ENCODE peak calls at places on chromosomes 3 and 15, in seven cellular contexts. D, S, F, M, C, N and H are unnamed samples.

GRCh38 chr3:53103566-53104296 is 26.5 kb downstream of the RFT1 start:
- DNase-seq in D (no peak), S (no peak), F (no peak), M (no peak), C (no peak), N (no peak), H (no peak)

GRCh38 chr15:36332301-36332700 is 247.1 kb upstream of the CDIN1 start:
- DNase-seq in D (no peak), S (no peak), F (no peak), M (no peak), C (no peak), N (no peak), H (no peak)

GRCh38 chr3:100144255-100144866 is 30.1 kb upstream of the FILIP1L start:
- DNase-seq in D (no peak), S (no peak), F (no peak), M (no peak), C (no peak), N (no peak), H (no peak)

GRCh38 chr3:66182228-66182627 is 38.6 kb upstream of the SLC25A26 start:
- DNase-seq in D (no peak), S (no peak), F (no peak), M (no peak), C (no peak), N (no peak), H (no peak)

GRCh38 chr3:88986834-88987233 is 120.6 kb upstream of the EPHA3 start:
- DNase-seq in D (no peak), S (no peak), F (peak), M (no peak), C (peak), N (no peak), H (no peak)

GRCh38 chr15:38814891-38815290 is 250.3 kb upstream of the RASGRP1 start:
- DNase-seq in D (no peak), S (no peak), F (no peak), M (no peak), C (no peak), N (no peak), H (no peak)

GRCh38 chr3:126834596-126835471 is 130.8 kb downstream of the CHCHD6 start:
- DNase-seq in D (no peak), S (no peak), F (peak), M (no peak), C (no peak), N (no peak), H (no peak)

GRCh38 chr15:42057744-42058646 is 36.4 kb downstream of the PLA2G4D start:
- DNase-seq in D (no peak), S (peak), F (no peak), M (no peak), C (no peak), N (no peak), H (no peak)

GRCh38 chr3:53420831-53421230 is 73.5 kb upstream of the DCP1A start:
- DNase-seq in D (no peak), S (no peak), F (no peak), M (no peak), C (no peak), N (no peak), H (no peak)

GRCh38 chr3:126287536-126288181 is 69.5 kb downstream of the KLF15 start:
- DNase-seq in D (no peak), S (no peak), F (peak), M (peak), C (peak), N (no peak), H (no peak)

GRCh38 chr3:73401616-73402265 is 223.0 kb downstream of the PDZRN3 start:
- DNase-seq in D (no peak), S (no peak), F (no peak), M (peak), C (no peak), N (no peak), H (no peak)

GRCh38 chr3:161175506-161175905 is 45.6 kb upstream of the NMD3 start:
- DNase-seq in D (no peak), S (no peak), F (no peak), M (no peak), C (no peak), N (no peak), H (no peak)

GRCh38 chr3:131543714-131544113 is 40.9 kb upstream of the MRPL3 start:
- DNase-seq in D (peak), S (no peak), F (no peak), M (no peak), C (peak), N (no peak), H (peak)
- H3K4me3 ChIP-seq in D (no peak), S (no peak), F (no peak), M (no peak), C (no peak), N (no peak), H (no peak)

DNA sequence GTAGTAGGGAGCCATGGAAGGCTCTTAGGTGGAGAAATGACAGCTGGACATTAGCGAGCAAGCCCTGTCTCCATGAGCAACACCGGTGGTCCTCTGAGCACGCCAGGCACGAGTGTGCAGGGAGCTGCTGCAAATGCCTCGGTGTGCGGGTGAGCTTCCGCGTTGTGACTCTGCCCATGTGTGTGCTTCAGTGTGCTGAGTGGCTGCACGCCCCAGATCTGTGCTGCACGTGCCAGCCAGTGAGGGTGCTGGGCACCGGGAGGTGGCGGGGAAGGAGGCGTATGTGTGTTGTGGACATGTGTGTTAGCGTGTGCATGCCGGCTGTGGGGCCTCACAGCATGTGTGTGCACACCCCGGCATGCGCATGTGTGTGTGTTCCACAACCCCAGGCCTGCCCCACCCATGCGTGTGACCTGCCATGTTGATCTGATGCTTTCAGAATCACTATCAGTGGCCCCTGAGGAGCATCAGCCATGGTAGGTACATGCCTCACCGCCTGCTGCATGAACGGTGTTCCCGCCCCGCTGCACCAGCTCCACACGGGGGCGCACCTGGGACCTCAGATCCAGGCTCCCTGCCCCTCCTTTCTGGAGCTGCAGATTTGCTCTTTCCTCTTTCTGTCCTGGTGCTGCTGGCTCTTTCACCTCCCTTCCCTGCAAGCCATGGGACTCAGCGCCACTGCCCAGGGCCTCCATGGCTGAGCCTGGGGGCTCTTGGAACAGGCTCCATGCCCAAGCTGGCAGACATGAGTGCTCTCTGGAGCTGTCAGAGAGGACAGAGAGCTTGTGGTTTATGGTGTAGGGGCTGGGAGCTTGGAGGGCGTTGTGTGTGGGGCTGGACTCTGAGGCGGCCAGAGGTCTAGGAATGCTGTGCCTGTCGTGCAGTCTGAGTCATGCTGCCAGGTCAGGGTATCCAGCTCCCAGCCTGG is 169.4 kb downstream of the TBC1D2B start:
- DNase-seq in D (no peak), S (peak), F (peak), M (peak), C (peak), N (peak), H (no peak)
- TF ChIP-seq CTCF in D (no peak), S (no peak), F (peak), M (peak), C (peak), N (peak), H (peak)

GRCh38 chr15:34213690-34214089 is 3.8 kb upstream of the KATNBL1 start:
- DNase-seq in D (no peak), S (no peak), F (no peak), M (no peak), C (no peak), N (no peak), H (no peak)
- H3K4me3 ChIP-seq in D (no peak), S (no peak), F (no peak), M (no peak), C (no peak), N (no peak), H (no peak)

DNA sequence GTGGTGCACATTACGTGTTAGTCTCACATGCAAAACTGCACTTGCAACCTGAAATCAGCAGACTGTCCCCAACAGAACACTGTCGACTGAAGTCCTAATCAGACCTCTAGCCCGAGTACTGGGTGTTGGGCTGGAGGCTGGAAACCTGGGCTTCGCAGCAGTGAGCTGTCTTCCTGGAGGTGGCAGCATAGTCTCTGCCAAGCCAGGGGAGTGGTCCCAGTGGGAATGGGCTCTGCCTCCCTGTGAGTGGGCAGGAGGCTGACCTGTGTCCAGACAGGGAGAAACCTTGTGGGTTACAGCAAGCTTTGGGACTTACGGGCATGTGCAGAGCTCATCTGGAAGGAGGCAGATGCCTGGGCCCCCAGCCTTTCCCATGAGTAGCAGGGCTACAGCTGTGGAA is 38.2 kb upstream of the MYZAP start:
- DNase-seq in D (no peak), S (no peak), F (no peak), M (no peak), C (no peak), N (no peak), H (no peak)
- TF ChIP-seq CTCF in D (no peak), S (no peak), F (no peak), M (no peak), C (no peak), N (no peak), H (no peak)

GRCh38 chr3:128524374-128525299 is 31.6 kb upstream of the GATA2 start:
- DNase-seq in D (no peak), S (no peak), F (no peak), M (no peak), C (no peak), N (no peak), H (no peak)
- H3K4me3 ChIP-seq in D (no peak), S (no peak), F (no peak), M (no peak), C (no peak), N (no peak), H (no peak)

GRCh38 chr15:78907577-78907976 is 34.9 kb downstream of the MORF4L1 start:
- DNase-seq in D (no peak), S (no peak), F (no peak), M (peak), C (peak), N (no peak), H (no peak)
- TF ChIP-seq CTCF in D (peak), S (no peak), F (peak), M (peak), C (peak), N (no peak), H (peak)

DNA sequence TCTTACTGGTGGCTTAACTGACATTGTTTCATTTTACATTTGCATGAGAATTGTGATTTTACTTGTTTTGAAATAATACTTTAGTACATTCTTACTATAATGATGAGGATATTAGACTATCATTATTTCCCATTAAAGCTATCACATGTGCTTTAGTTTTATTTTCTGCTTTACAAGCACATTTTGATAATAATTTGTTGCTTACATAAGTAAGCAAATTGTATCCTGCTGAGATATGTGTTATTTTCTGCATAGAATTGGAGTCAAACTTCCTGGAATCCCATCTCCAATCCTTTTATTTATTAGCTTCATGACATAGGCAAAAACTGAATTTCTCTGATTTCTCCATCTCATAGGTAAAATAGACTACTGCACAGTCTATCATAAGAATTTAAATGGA is 847.4 kb downstream of the DIPK2A start:
- DNase-seq in D (no peak), S (no peak), F (no peak), M (no peak), C (no peak), N (no peak), H (no peak)
- H3K4me3 ChIP-seq in D (no peak), S (no peak), F (no peak), M (no peak), C (no peak), N (no peak), H (no peak)